ENCODE peak calls at places on chromosomes 12 and 14, in eight cellular contexts. One of them, this sample, is unnamed. For H3K36me3, the result is how much of the 10 kb centered on the place peaks cover.

GRCh38 chr12:96049096-96049495 is 13.7 kb upstream of the LTA4H start:
- DNase-seq in left ventricle myocardium inferior: no peak
- DNase-seq in tibial artery: no peak
- DNase-seq in thoracic aorta: no peak
- DNase-seq in aorta: no peak
- DNase-seq in heart left ventricle: no peak
- DNase-seq in IMR-90: no peak
- DNase-seq in uterus: no peak
- DNase-seq in this sample: no peak

GRCh38 chr12:121287267-121287954 is 9.1 kb downstream of the CAMKK2 start:
- DNase-seq in uterus: no peak
- DNase-seq in IMR-90: peak
- DNase-seq in thoracic aorta: no peak
- DNase-seq in tibial artery: no peak
- DNase-seq in left ventricle myocardium inferior: no peak
- DNase-seq in aorta: no peak
- DNase-seq in heart left ventricle: no peak
- DNase-seq in this sample: no peak

GRCh38 chr12:121576851-121577391 is 3.9 kb downstream of the KDM2B start:
- DNase-seq in uterus: peak
- DNase-seq in left ventricle myocardium inferior: no peak
- DNase-seq in aorta: no peak
- DNase-seq in IMR-90: peak
- DNase-seq in thoracic aorta: no peak
- DNase-seq in tibial artery: no peak
- DNase-seq in heart left ventricle: no peak
- DNase-seq in this sample: no peak

GRCh38 chr12:26460361-26460760 is 265.0 kb downstream of the SSPN start:
- DNase-seq in IMR-90: no peak
- DNase-seq in heart left ventricle: no peak
- DNase-seq in thoracic aorta: no peak
- DNase-seq in aorta: no peak
- DNase-seq in uterus: no peak
- DNase-seq in tibial artery: no peak
- DNase-seq in left ventricle myocardium inferior: no peak
- DNase-seq in this sample: no peak

GRCh38 chr12:127169321-127170270 is 1097.4 kb upstream of the TMEM132C start:
- DNase-seq in uterus: no peak
- DNase-seq in tibial artery: no peak
- DNase-seq in thoracic aorta: no peak
- DNase-seq in IMR-90: peak
- DNase-seq in aorta: no peak
- DNase-seq in heart left ventricle: no peak
- DNase-seq in left ventricle myocardium inferior: no peak
- DNase-seq in this sample: no peak

GRCh38 chr12:12661086-12661485 is 34.9 kb downstream of the GPR19 start:
- DNase-seq in left ventricle myocardium inferior: no peak
- DNase-seq in IMR-90: peak
- DNase-seq in tibial artery: no peak
- DNase-seq in heart left ventricle: no peak
- DNase-seq in thoracic aorta: no peak
- DNase-seq in aorta: no peak
- DNase-seq in uterus: no peak
- DNase-seq in this sample: no peak

GRCh38 chr14:54881761-54882401 is 20.7 kb downstream of the GCH1 start:
- DNase-seq in IMR-90: peak
- DNase-seq in thoracic aorta: no peak
- DNase-seq in aorta: no peak
- DNase-seq in heart left ventricle: no peak
- DNase-seq in left ventricle myocardium inferior: no peak
- DNase-seq in tibial artery: no peak
- DNase-seq in uterus: no peak
- DNase-seq in this sample: peak

GRCh38 chr12:12788131-12788530 is 2.7 kb downstream of the APOLD1 start:
- DNase-seq in uterus: peak
- DNase-seq in tibial artery: no peak
- DNase-seq in thoracic aorta: no peak
- DNase-seq in left ventricle myocardium inferior: no peak
- DNase-seq in IMR-90: peak
- DNase-seq in aorta: no peak
- DNase-seq in heart left ventricle: peak
- DNase-seq in this sample: no peak

GRCh38 chr14:58749066-58749669 is 111.4 kb downstream of the DACT1 start:
- DNase-seq in heart left ventricle: no peak
- DNase-seq in tibial artery: peak
- DNase-seq in aorta: no peak
- DNase-seq in left ventricle myocardium inferior: no peak
- DNase-seq in thoracic aorta: no peak
- DNase-seq in IMR-90: peak
- DNase-seq in uterus: no peak
- DNase-seq in this sample: peak

GRCh38 chr12:18750087-18750486 is 12.2 kb downstream of the CAPZA3 start:
- DNase-seq in aorta: no peak
- DNase-seq in left ventricle myocardium inferior: no peak
- DNase-seq in tibial artery: no peak
- DNase-seq in uterus: no peak
- DNase-seq in IMR-90: peak
- DNase-seq in thoracic aorta: no peak
- DNase-seq in heart left ventricle: no peak
- DNase-seq in this sample: no peak

GRCh38 chr12:99567072-99567471 is 80.5 kb upstream of the GARIN6 start:
- DNase-seq in aorta: no peak
- DNase-seq in tibial artery: no peak
- DNase-seq in heart left ventricle: no peak
- DNase-seq in left ventricle myocardium inferior: no peak
- DNase-seq in thoracic aorta: no peak
- DNase-seq in uterus: no peak
- DNase-seq in IMR-90: no peak
- DNase-seq in this sample: no peak

GRCh38 chr12:32501835-32502333 is 102.5 kb downstream of the FGD4 start:
- DNase-seq in heart left ventricle: no peak
- DNase-seq in tibial artery: no peak
- DNase-seq in IMR-90: peak
- DNase-seq in thoracic aorta: no peak
- DNase-seq in uterus: peak
- DNase-seq in left ventricle myocardium inferior: no peak
- DNase-seq in aorta: no peak
- DNase-seq in this sample: peak

GRCh38 chr12:112347521-112347920 is 34.7 kb downstream of the HECTD4 start:
- DNase-seq in thoracic aorta: no peak
- DNase-seq in heart left ventricle: no peak
- DNase-seq in left ventricle myocardium inferior: no peak
- DNase-seq in tibial artery: no peak
- DNase-seq in IMR-90: peak
- DNase-seq in uterus: no peak
- DNase-seq in aorta: no peak
- DNase-seq in this sample: no peak

GRCh38 chr12:52876371-52876770 is 27.6 kb upstream of the KRT78 start:
- DNase-seq in tibial artery: no peak
- DNase-seq in thoracic aorta: no peak
- DNase-seq in aorta: no peak
- DNase-seq in left ventricle myocardium inferior: peak
- DNase-seq in IMR-90: no peak
- DNase-seq in heart left ventricle: no peak
- DNase-seq in uterus: no peak
- DNase-seq in this sample: peak

GRCh38 chr14:72416081-72416849 is 477.6 kb downstream of the DPF3 start:
- DNase-seq in aorta: no peak
- DNase-seq in uterus: no peak
- DNase-seq in thoracic aorta: no peak
- DNase-seq in left ventricle myocardium inferior: no peak
- DNase-seq in IMR-90: no peak
- DNase-seq in tibial artery: no peak
- DNase-seq in heart left ventricle: no peak
- DNase-seq in this sample: no peak

GRCh38 chr14:61616524-61617185 is 78.7 kb upstream of the HIF1A start:
- DNase-seq in left ventricle myocardium inferior: no peak
- DNase-seq in aorta: no peak
- DNase-seq in tibial artery: no peak
- DNase-seq in thoracic aorta: no peak
- DNase-seq in heart left ventricle: no peak
- DNase-seq in uterus: no peak
- DNase-seq in IMR-90: peak
- DNase-seq in this sample: no peak

GRCh38 chr14:65492277-65492676 is 79.7 kb downstream of the FUT8 start:
- DNase-seq in tibial artery: no peak
- DNase-seq in left ventricle myocardium inferior: no peak
- DNase-seq in aorta: no peak
- DNase-seq in IMR-90: no peak
- DNase-seq in thoracic aorta: no peak
- DNase-seq in uterus: no peak
- DNase-seq in heart left ventricle: no peak
- DNase-seq in this sample: no peak

GRCh38 chr12:56377310-56377988 is 14.8 kb upstream of the APOF start:
- DNase-seq in uterus: no peak
- DNase-seq in left ventricle myocardium inferior: no peak
- DNase-seq in aorta: no peak
- DNase-seq in heart left ventricle: no peak
- DNase-seq in thoracic aorta: no peak
- DNase-seq in IMR-90: peak
- DNase-seq in tibial artery: no peak
- DNase-seq in this sample: no peak

GRCh38 chr14:68458840-68459469 is 333.9 kb downstream of the ZFP36L1 start:
- DNase-seq in left ventricle myocardium inferior: peak
- DNase-seq in uterus: peak
- DNase-seq in aorta: no peak
- DNase-seq in heart left ventricle: peak
- DNase-seq in thoracic aorta: no peak
- DNase-seq in tibial artery: peak
- DNase-seq in IMR-90: peak
- DNase-seq in this sample: peak

GRCh38 chr14:26984318-26985177 is 386.7 kb upstream of the NOVA1 start:
- DNase-seq in IMR-90: peak
- DNase-seq in heart left ventricle: peak
- DNase-seq in thoracic aorta: no peak
- DNase-seq in left ventricle myocardium inferior: peak
- DNase-seq in tibial artery: peak
- DNase-seq in uterus: peak
- DNase-seq in aorta: no peak
- DNase-seq in this sample: peak

DNA sequence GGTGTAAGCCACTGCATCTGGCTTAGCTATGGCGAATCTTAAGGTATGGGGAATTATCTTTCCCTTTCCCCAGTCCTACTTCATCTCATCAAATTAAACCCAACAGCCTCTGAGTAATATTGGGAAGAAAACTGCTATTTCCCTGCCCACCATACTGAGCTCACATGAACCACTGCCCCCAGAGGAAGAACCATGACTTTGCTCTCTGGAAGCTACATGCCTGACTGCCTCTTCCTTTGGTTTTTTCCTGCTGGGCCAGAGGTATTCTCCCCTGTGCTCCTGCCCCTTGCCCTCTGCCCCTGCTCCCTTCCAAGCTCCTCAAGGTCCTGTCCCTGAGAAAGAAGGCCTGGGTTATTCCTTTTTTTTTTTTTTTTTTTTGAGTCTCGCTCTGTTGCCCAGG is 15.2 kb downstream of the RILPL2 start:
- DNase-seq in left ventricle myocardium inferior: no peak
- DNase-seq in tibial artery: no peak
- DNase-seq in aorta: no peak
- DNase-seq in uterus: no peak
- DNase-seq in thoracic aorta: no peak
- DNase-seq in IMR-90: no peak
- DNase-seq in heart left ventricle: no peak
- DNase-seq in this sample: no peak
- H3K36me3 ChIP-seq in left ventricle myocardium inferior: under half
- H3K36me3 ChIP-seq in tibial artery: half or more
- H3K36me3 ChIP-seq in aorta: under half
- H3K36me3 ChIP-seq in uterus: under half
- H3K36me3 ChIP-seq in thoracic aorta: under half
- H3K36me3 ChIP-seq in IMR-90: under half
- H3K36me3 ChIP-seq in heart left ventricle: under half
- H3K36me3 ChIP-seq in this sample: under half

DNA sequence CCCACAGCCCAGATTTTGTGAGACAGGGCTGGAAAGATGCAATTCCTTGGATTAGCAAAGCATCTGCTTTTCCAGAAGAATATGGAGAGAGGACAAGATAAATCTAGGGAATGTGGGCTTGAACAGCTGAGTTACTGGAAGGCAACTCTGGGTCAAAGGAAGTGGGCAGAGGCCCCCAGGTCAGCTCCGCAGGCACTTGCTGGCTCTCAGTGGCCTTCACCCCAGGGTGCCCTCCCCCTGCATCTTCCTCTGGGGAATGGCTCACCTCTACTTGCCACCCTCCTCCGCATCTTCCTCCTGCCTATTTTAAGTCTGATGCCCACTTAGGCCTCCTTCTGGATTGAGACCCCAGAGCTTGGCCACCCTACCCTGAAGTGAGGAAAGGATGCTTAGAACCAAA is 10.5 kb upstream of the PNMA1 start:
- DNase-seq in heart left ventricle: no peak
- DNase-seq in IMR-90: no peak
- DNase-seq in aorta: no peak
- DNase-seq in thoracic aorta: no peak
- DNase-seq in tibial artery: peak
- DNase-seq in left ventricle myocardium inferior: no peak
- DNase-seq in uterus: no peak
- DNase-seq in this sample: no peak
- H3K36me3 ChIP-seq in heart left ventricle: under half
- H3K36me3 ChIP-seq in IMR-90: half or more
- H3K36me3 ChIP-seq in aorta: under half
- H3K36me3 ChIP-seq in thoracic aorta: half or more
- H3K36me3 ChIP-seq in tibial artery: half or more
- H3K36me3 ChIP-seq in left ventricle myocardium inferior: half or more
- H3K36me3 ChIP-seq in uterus: under half
- H3K36me3 ChIP-seq in this sample: half or more

GRCh38 chr12:58420496-58420895 is 479.1 kb downstream of the ATP23 start:
- DNase-seq in tibial artery: no peak
- DNase-seq in heart left ventricle: no peak
- DNase-seq in left ventricle myocardium inferior: no peak
- DNase-seq in IMR-90: no peak
- DNase-seq in thoracic aorta: no peak
- DNase-seq in aorta: no peak
- DNase-seq in uterus: no peak
- DNase-seq in this sample: no peak
- H3K36me3 ChIP-seq in tibial artery: under half
- H3K36me3 ChIP-seq in heart left ventricle: under half
- H3K36me3 ChIP-seq in left ventricle myocardium inferior: under half
- H3K36me3 ChIP-seq in IMR-90: under half
- H3K36me3 ChIP-seq in thoracic aorta: under half
- H3K36me3 ChIP-seq in aorta: under half
- H3K36me3 ChIP-seq in uterus: under half
- H3K36me3 ChIP-seq in this sample: under half

GRCh38 chr14:74543771-74544170 is 50.2 kb downstream of the ISCA2 start:
- DNase-seq in uterus: no peak
- DNase-seq in tibial artery: peak
- DNase-seq in aorta: peak
- DNase-seq in heart left ventricle: no peak
- DNase-seq in IMR-90: no peak
- DNase-seq in left ventricle myocardium inferior: no peak
- DNase-seq in thoracic aorta: no peak
- DNase-seq in this sample: no peak
- H3K36me3 ChIP-seq in uterus: under half
- H3K36me3 ChIP-seq in tibial artery: half or more
- H3K36me3 ChIP-seq in aorta: under half
- H3K36me3 ChIP-seq in heart left ventricle: under half
- H3K36me3 ChIP-seq in IMR-90: under half
- H3K36me3 ChIP-seq in left ventricle myocardium inferior: under half
- H3K36me3 ChIP-seq in thoracic aorta: half or more
- H3K36me3 ChIP-seq in this sample: under half